ENCODE peak calls at places on chromosomes 16 and 17, in seven cellular contexts. D is AML-193; U is T-helper 9 cell; Y is left colon; Q is activated naive CD8-positive, alpha-beta T cell treated with anti-CD3 and anti-CD28 coated beads, Interleukin-2, amount 50 U/mL, for 16 hours; L is Ammon's horn; G is NT2/D1. C is an unnamed sample.

GRCh38 chr17:35907691-35908090 is 22.9 kb downstream of the RDM1 start:
- DNase-seq in D (no peak), U (no peak), Y (no peak), Q (no peak), L (no peak), G (no peak), C (no peak)

GRCh38 chr16:51651061-51651466 is 500.0 kb upstream of the SALL1 start:
- DNase-seq in D (no peak), U (no peak), Y (no peak), Q (no peak), L (peak), G (no peak), C (peak)

GRCh38 chr17:49200423-49201083 is 9.8 kb downstream of the GNGT2 start:
- DNase-seq in D (no peak), U (no peak), Y (no peak), Q (no peak), L (no peak), G (no peak), C (no peak)

GRCh38 chr17:68777243-68777855 is 176.2 kb upstream of the FAM20A start:
- DNase-seq in D (peak), U (no peak), Y (no peak), Q (no peak), L (peak), G (peak), C (peak)

GRCh38 chr16:2472488-2472864 is 1.4 kb downstream of the NTN3 start:
- DNase-seq in D (no peak), U (no peak), Y (no peak), Q (no peak), L (no peak), G (no peak), C (no peak)

GRCh38 chr16:26969589-26970217 is 97.0 kb upstream of the C16orf82 start:
- DNase-seq in D (no peak), U (no peak), Y (no peak), Q (no peak), L (no peak), G (no peak), C (no peak)

GRCh38 chr16:8026450-8026849 is 563.9 kb downstream of the TMEM114 start:
- DNase-seq in D (no peak), U (no peak), Y (no peak), Q (no peak), L (no peak), G (peak), C (no peak)

GRCh38 chr17:29179232-29180036 is 764 bp downstream of the MYO18A start:
- DNase-seq in D (peak), U (no peak), Y (peak), Q (no peak), L (no peak), G (no peak), C (peak)

GRCh38 chr17:81419333-81419885 is 24.2 kb downstream of the BAHCC1 start:
- DNase-seq in D (no peak), U (no peak), Y (peak), Q (no peak), L (peak), G (no peak), C (peak)

GRCh38 chr17:52420555-52421078 is 262.1 kb upstream of the CA10 start:
- DNase-seq in D (no peak), U (no peak), Y (no peak), Q (no peak), L (no peak), G (no peak), C (no peak)

GRCh38 chr17:44948315-44948795 is 782 bp upstream of the KIF18B start:
- DNase-seq in D (no peak), U (no peak), Y (no peak), Q (no peak), L (no peak), G (no peak), C (no peak)

GRCh38 chr16:70735141-70735979 is 49.5 kb upstream of the MTSS2 start:
- DNase-seq in D (no peak), U (no peak), Y (no peak), Q (no peak), L (no peak), G (no peak), C (no peak)

GRCh38 chr16:77723108-77723514 is 797 bp downstream of the NUDT7 start:
- DNase-seq in D (peak), U (no peak), Y (peak), Q (no peak), L (peak), G (no peak), C (peak)

GRCh38 chr16:29009050-29009837 is 24.4 kb downstream of the LAT start:
- DNase-seq in D (no peak), U (no peak), Y (no peak), Q (no peak), L (no peak), G (no peak), C (no peak)

GRCh38 chr16:67241008-67241900 is 6.0 kb downstream of the FHOD1 start:
- DNase-seq in D (no peak), U (no peak), Y (peak), Q (no peak), L (no peak), G (peak), C (no peak)